ENCODE peak calls at places on chromosomes 1 and 21, in nine cellular contexts. E is AG09309, H is NCI-H1436, Y is NCI-H2029 treated with DMSO at 0.1 percent for 48 hours, S is mesenteric fat pad, R is NCI-H146, L is HFF-Myc, X is activated T-cell treated with anti-CD3 and anti-CD28 coated beads for 1 hour, J is Daoy. F is an unnamed sample.

GRCh38 chr1:204714194-204714860 is 28.8 kb upstream of the LRRN2 start:
- DNase-seq in J (no peak), H (no peak), Y (no peak), S (peak; percentile 26), E (no peak), R (no peak), X (no peak), L (no peak), F (no peak)

GRCh38 chr21:39037807-39038405 is 145.3 kb downstream of the PSMG1 start:
- DNase-seq in E (no peak), J (peak; percentile 30), X (no peak), H (no peak), Y (no peak), S (peak; percentile 57), L (no peak), R (no peak), F (no peak)

GRCh38 chr1:28602536-28603439 is 10.7 kb downstream of the RAB42 start:
- DNase-seq in X (no peak), E (peak; percentile 45), J (peak; percentile 75), R (peak; percentile 54), L (peak; percentile 61), S (no peak), Y (peak; percentile 30), H (peak; percentile 35), F (peak; percentile 53)

GRCh38 chr1:212566522-212567479 is 41.8 kb upstream of the ATF3 start:
- DNase-seq in S (no peak), R (peak; percentile 87), J (peak; percentile 90), X (peak; percentile 22), L (peak; percentile 27), Y (peak; percentile 7), H (peak; percentile 79), E (no peak), F (peak; percentile 58)

GRCh38 chr1:37255868-37256267 is 218.5 kb upstream of the ZC3H12A start:
- DNase-seq in H (no peak), R (no peak), X (no peak), Y (no peak), E (no peak), S (no peak), L (no peak), J (no peak), F (no peak)

GRCh38 chr1:92485374-92486250 is 1.1 kb downstream of the GFI1 start:
- DNase-seq in X (peak; percentile 74), Y (peak; percentile 58), L (no peak), E (no peak), S (no peak), R (peak; percentile 82), H (peak; percentile 55), J (peak; percentile 79), F (no peak)

GRCh38 chr21:26683996-26684395 is 110.9 kb upstream of the CYYR1 start:
- DNase-seq in E (no peak), J (no peak), R (no peak), L (no peak), H (no peak), S (no peak), Y (no peak), X (no peak), F (no peak)

GRCh38 chr1:197286634-197287033 is 18.6 kb downstream of the CRB1 start:
- DNase-seq in E (no peak), H (no peak), X (no peak), R (no peak), Y (no peak), S (no peak), J (no peak), L (no peak), F (no peak)

GRCh38 chr1:77876884-77877283 is 11.5 kb upstream of the NEXN start:
- DNase-seq in L (no peak), S (no peak), R (no peak), H (no peak), Y (no peak), X (no peak), J (no peak), E (no peak), F (no peak)

GRCh38 chr1:221732052-221732451 is 9.8 kb downstream of the DUSP10 start:
- DNase-seq in J (no peak), L (no peak), X (no peak), Y (no peak), E (no peak), S (no peak), R (no peak), H (no peak), F (no peak)

GRCh38 chr1:109229531-109230127 is 15.9 kb downstream of the SARS1 start:
- DNase-seq in L (no peak), R (peak; percentile 99), J (no peak), H (no peak), E (no peak), X (no peak), Y (no peak), S (no peak), F (no peak)

GRCh38 chr1:48442864-48443619 is 29.0 kb downstream of the SPATA6 start:
- DNase-seq in X (no peak), J (no peak), Y (peak; percentile 86), H (no peak), R (no peak), E (no peak), S (no peak), L (no peak), F (no peak)

GRCh38 chr1:48718116-48718630 is 58.5 kb downstream of the BEND5 start:
- DNase-seq in S (no peak), X (no peak), R (no peak), H (no peak), Y (no peak), J (peak; percentile 24), E (no peak), L (no peak), F (no peak)

GRCh38 chr21:41933259-41934079 is 20.3 kb downstream of the C2CD2 start:
- DNase-seq in R (no peak), L (no peak), H (no peak), S (peak; percentile 84), X (no peak), E (no peak), Y (no peak), J (no peak), F (no peak)

GRCh38 chr1:159040206-159040605 is 30.5 kb downstream of the IFI16 start:
- DNase-seq in R (no peak), H (no peak), J (no peak), Y (no peak), S (no peak), L (no peak), X (no peak), E (peak; percentile 43), F (no peak)

GRCh38 chr1:29502901-29503300 is 266.6 kb downstream of the PTPRU start:
- DNase-seq in L (no peak), S (peak; percentile 12), R (no peak), Y (no peak), E (no peak), H (no peak), X (no peak), J (no peak), F (no peak)

GRCh38 chr1:201461783-201462441 is 7.1 kb downstream of the PHLDA3 start:
- DNase-seq in X (no peak), J (peak; percentile 98), E (peak; percentile 96), H (no peak), S (no peak), Y (no peak), R (no peak), L (peak; percentile 87), F (no peak)

GRCh38 chr1:231810415-231810814 is 183.8 kb downstream of the DISC1 start:
- DNase-seq in E (no peak), L (no peak), R (no peak), X (no peak), H (no peak), Y (no peak), J (no peak), S (no peak), F (no peak)

GRCh38 chr1:6491480-6491962 is at the start of gene PLEKHG5:
- DNase-seq in Y (no peak), J (peak; percentile 98), R (no peak), E (no peak), S (no peak), X (no peak), L (peak; percentile 30), H (no peak), F (no peak)

GRCh38 chr1:245751671-245752070 is 596.9 kb downstream of the KIF26B start:
- DNase-seq in L (peak; percentile 36), J (no peak), E (no peak), H (no peak), R (no peak), X (no peak), S (no peak), Y (no peak), F (no peak)

GRCh38 chr1:55047611-55048010 is 8.3 kb downstream of the PCSK9 start:
- DNase-seq in H (no peak), R (no peak), S (peak; percentile 53), J (no peak), X (no peak), Y (no peak), L (no peak), E (no peak), F (no peak)

GRCh38 chr1:236895665-236896387 is 100.7 kb downstream of the MTR start:
- DNase-seq in X (no peak), Y (no peak), J (no peak), L (no peak), R (no peak), E (no peak), H (no peak), S (no peak), F (no peak)

GRCh38 chr1:234396871-234397270 is 23.6 kb downstream of the COA6 start:
- DNase-seq in E (no peak), J (no peak), H (no peak), Y (no peak), X (no peak), R (no peak), L (no peak), S (no peak), F (no peak)

GRCh38 chr1:52141513-52142219 is at the start of gene ZFYVE9:
- DNase-seq in R (peak; percentile 76), H (peak; percentile 63), L (no peak), J (peak; percentile 92), S (peak; percentile 93), E (no peak), X (peak; percentile 58), Y (peak; percentile 59), F (no peak)

GRCh38 chr1:205510308-205510950 is 6.0 kb downstream of the CDK18 start:
- DNase-seq in L (no peak), S (no peak), J (no peak), E (no peak), Y (no peak), R (no peak), X (no peak), H (no peak), F (no peak)

GRCh38 chr21:42350899-42351543 is at the start of gene TFF2:
- DNase-seq in E (no peak), J (peak; percentile 59), R (peak; percentile 30), S (peak; percentile 83), Y (no peak), X (no peak), H (no peak), L (no peak), F (no peak)

GRCh38 chr1:205271277-205271676 is 43.5 kb downstream of the TMCC2 start:
- DNase-seq in R (no peak), E (no peak), J (no peak), H (no peak), L (no peak), S (no peak), X (no peak), Y (peak; percentile 20), F (no peak)

GRCh38 chr1:205480349-205481278 is 23.9 kb upstream of the CDK18 start:
- DNase-seq in J (no peak), E (no peak), L (no peak), Y (no peak), H (no peak), S (no peak), R (no peak), X (no peak), F (no peak)